ENCODE peak calls at places on chromosomes 16 and 17, in four cellular contexts. I is GM06990, M is body of pancreas, H is omental fat pad. A is an unnamed sample.

GRCh38 chr16:16096161-16096857 is 127.0 kb downstream of the ABCC6 start:
- DNase-seq in I (no peak), M (peak; percentile 33), H (no peak), A (no peak)

GRCh38 chr17:45869676-45870341 is 24.5 kb upstream of the MAPT start:
- DNase-seq in I (no peak), M (no peak), H (no peak), A (no peak)

GRCh38 chr17:7241783-7242716 is at the start of gene GABARAP:
- DNase-seq in I (peak; percentile 88), M (peak; percentile 96), H (peak; percentile 94), A (peak; percentile 88)

GRCh38 chr17:67718325-67718941 is 697 bp downstream of the NOL11 start:
- DNase-seq in I (no peak), M (no peak), H (no peak), A (peak; percentile 42)

GRCh38 chr17:69999253-69999652 is 75.8 kb upstream of the KCNJ16 start:
- DNase-seq in I (no peak), M (no peak), H (no peak), A (no peak)

GRCh38 chr16:66798162-66798561 is 3.2 kb downstream of the TERB1 start:
- DNase-seq in I (no peak), M (no peak), H (no peak), A (no peak)

GRCh38 chr17:18070861-18071340 is 16.8 kb upstream of the DRG2 start:
- DNase-seq in I (no peak), M (no peak), H (no peak), A (no peak)

GRCh38 chr16:6665126-6665525 is 667.5 kb upstream of the RBFOX1 start:
- DNase-seq in I (no peak), M (no peak), H (no peak), A (no peak)

GRCh38 chr17:56679148-56679766 is 85.8 kb downstream of the NOG start:
- DNase-seq in I (no peak), M (no peak), H (no peak), A (peak; percentile 40)

GRCh38 chr17:74840989-74841666 is 18.6 kb downstream of the GRIN2C start:
- DNase-seq in I (no peak), M (no peak), H (peak; percentile 29), A (no peak)

GRCh38 chr16:9820481-9821246 is 361.6 kb downstream of the GRIN2A start:
- DNase-seq in I (no peak), M (no peak), H (no peak), A (no peak)

GRCh38 chr17:2055494-2056220 is 754 bp downstream of the HIC1 start:
- DNase-seq in I (peak; percentile 72), M (no peak), H (no peak), A (peak; percentile 84)

GRCh38 chr17:74205274-74205673 is 1.8 kb downstream of the RPL38 start:
- DNase-seq in I (no peak), M (no peak), H (no peak), A (no peak)

GRCh38 chr17:49061524-49061943 is 64.3 kb downstream of the IGF2BP1 start:
- DNase-seq in I (no peak), M (no peak), H (no peak), A (no peak)

GRCh38 chr17:75237100-75238014 is 24.0 kb downstream of the GGA3 start:
- DNase-seq in I (no peak), M (no peak), H (no peak), A (no peak)

GRCh38 chr16:85534536-85535351 is 78.4 kb upstream of the GSE1 start:
- DNase-seq in I (no peak), M (no peak), H (no peak), A (no peak)

GRCh38 chr17:82647593-82648164 is 565 bp downstream of the WDR45B start:
- DNase-seq in I (peak; percentile 53), M (peak; percentile 53), H (no peak), A (peak; percentile 72)

GRCh38 chr17:76404976-76405563 is 20.7 kb downstream of the SPHK1 start:
- DNase-seq in I (no peak), M (no peak), H (no peak), A (no peak)

DNA sequence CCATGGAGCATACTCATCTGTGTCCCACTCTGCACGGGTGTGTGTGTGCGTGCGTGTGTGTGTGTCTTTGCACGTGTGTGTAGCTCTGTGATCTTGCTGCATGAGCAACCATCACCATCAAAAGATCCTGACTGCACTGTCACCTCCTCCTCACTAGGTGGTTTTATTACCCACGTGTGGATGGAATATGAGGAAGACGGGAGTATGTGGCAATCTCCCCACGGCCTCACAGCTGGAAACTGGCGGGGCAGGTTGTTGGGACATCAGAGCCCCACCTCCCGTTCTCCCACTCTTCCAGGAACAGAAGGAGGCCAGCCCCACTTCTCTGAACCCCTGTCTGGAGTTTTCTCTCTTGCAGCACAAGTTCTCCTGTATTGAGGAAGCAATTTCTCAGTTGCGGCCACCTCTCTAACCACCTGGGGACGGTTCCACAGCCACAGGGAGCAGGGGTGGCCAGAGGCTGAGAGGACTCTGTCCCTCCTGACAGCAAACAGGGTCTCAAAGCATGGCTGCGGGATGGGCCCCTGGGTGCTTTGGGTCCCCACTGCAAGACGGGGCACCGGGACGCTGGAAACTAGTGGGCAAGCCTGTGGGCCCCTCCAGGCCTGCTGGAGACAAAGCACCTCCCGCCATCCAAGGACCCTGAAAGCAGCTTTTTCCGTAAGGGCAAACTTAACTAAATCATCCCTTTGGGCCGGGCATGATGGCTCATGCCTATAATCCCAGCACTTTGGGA is 27.9 kb upstream of the ATP2C2 start:
- DNase-seq in I (no peak), M (no peak), H (no peak), A (no peak)
- TF ChIP-seq CTCF in I (no peak), M (no peak), H (no peak), A (no peak)

DNA sequence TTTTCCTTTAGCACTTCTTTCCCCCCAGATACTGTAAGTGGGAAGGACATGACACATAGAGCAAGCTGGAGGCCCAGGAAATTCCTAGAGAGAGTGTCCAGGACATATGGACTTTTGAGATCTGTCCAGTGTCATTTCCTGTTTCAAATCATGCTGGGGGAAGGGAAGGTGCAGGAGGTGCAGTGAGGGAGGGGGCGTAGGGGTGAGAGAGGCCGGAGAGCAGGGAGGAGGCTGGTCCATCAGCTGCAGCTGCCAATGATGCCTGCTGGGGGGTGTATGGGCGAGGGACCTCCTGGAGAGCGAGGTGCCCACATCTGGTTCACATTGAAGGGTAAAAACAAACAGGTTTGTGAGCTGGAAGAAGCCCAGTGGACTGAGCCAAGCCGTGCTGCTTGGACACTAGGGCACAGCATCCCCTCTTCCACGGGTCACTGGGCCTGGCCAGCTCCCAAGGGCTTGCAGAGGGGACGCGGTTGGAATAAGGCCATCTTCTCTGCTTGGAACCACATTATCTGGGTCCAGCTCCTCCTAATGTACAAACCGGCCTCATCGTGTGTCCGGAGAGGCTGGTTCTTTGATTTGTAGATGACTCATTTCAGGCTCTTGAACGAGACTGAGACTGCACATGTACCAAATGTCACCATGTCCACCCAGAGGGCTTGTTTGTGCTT is 70.4 kb upstream of the SMURF2 start:
- DNase-seq in I (no peak), M (no peak), H (no peak), A (no peak)
- TF ChIP-seq CTCF in I (no peak), M (no peak), H (no peak), A (no peak)

DNA sequence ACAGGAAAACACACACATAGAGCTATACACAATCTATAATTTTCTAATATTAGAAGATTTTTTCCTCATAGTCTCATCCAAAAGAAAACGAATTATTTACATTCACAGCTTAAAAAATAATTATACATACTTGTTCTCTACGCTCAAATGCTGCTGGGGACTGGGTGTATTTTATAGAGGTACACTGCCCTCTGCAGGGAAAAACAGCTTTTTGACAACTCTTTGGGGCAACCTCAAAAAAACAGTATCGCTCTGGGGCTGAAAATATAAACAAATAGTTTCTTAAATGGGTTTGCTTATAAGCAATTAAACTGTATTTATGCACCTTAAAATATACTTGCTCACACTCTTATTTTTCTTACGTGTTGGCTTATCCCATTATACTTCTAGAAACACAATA is 261.8 kb upstream of the PSMD7 start:
- DNase-seq in I (no peak), M (no peak), H (no peak), A (peak; percentile 26)
- TF ChIP-seq CTCF in I (peak; percentile 43), M (peak; percentile 15), H (no peak), A (peak; percentile 27)

GRCh38 chr16:69311115-69311532 is at the start of gene VPS4A:
- DNase-seq in I (peak; percentile 98), M (peak; percentile 97), H (peak; percentile 90), A (peak; percentile 99)
- TF ChIP-seq CTCF in I (peak; percentile 83), M (peak; percentile 82), H (peak; percentile 83), A (peak; percentile 100)

GRCh38 chr17:4035081-4035680 is 70.9 kb upstream of the ATP2A3 start:
- DNase-seq in I (no peak), M (no peak), H (no peak), A (no peak)
- TF ChIP-seq CTCF in I (peak; percentile 1), M (peak; percentile 37), H (no peak), A (peak; percentile 6)

GRCh38 chr17:81388612-81389367 is 6.5 kb upstream of the BAHCC1 start:
- DNase-seq in I (no peak), M (no peak), H (no peak), A (no peak)
- TF ChIP-seq CTCF in I (no peak), M (no peak), H (no peak), A (no peak)

GRCh38 chr16:83887088-83887487 is 11.8 kb upstream of the MLYCD start:
- DNase-seq in I (no peak), M (no peak), H (no peak), A (no peak)
- TF ChIP-seq CTCF in I (peak; percentile 17), M (peak; percentile 8), H (no peak), A (peak; percentile 19)